ENCODE peak calls at places on chromosome 4, in seven cellular contexts. M is neural progenitor cell, V is hepatocyte, X is GM23248, C is HCT116, Q is GM23338, N is PC-3. B is an unnamed sample. For H3K4me1, the result is how much of the 10 kb centered on the place peaks cover.

GRCh38 chr4:26682436-26682835 is 98.6 kb downstream of the TBC1D19 start:
- DNase-seq in M (no peak), V (no peak), X (no peak), C (no peak), Q (peak), N (no peak), B (no peak)

GRCh38 chr4:169040559-169041261 is 30.7 kb upstream of the CBR4 start:
- DNase-seq in M (no peak), V (no peak), X (no peak), C (no peak), Q (no peak), N (peak), B (no peak)

GRCh38 chr4:83217721-83218522 is 66.7 kb downstream of the COQ2 start:
- DNase-seq in M (no peak), V (no peak), X (no peak), C (no peak), Q (no peak), N (no peak), B (peak)

GRCh38 chr4:48906283-48907173 is at the start of gene OCIAD2:
- DNase-seq in M (peak), V (peak), X (peak), C (peak), Q (peak), N (peak), B (peak)

GRCh38 chr4:138226351-138226750 is 15.8 kb downstream of the SLC7A11 start:
- DNase-seq in M (no peak), V (no peak), X (no peak), C (no peak), Q (no peak), N (no peak), B (no peak)

GRCh38 chr4:111537861-111538260 is 607.4 kb upstream of the FAM241A start:
- DNase-seq in M (no peak), V (no peak), X (peak), C (no peak), Q (no peak), N (no peak), B (no peak)

GRCh38 chr4:98558770-98559169 is 99.6 kb downstream of the TSPAN5 start:
- DNase-seq in M (no peak), V (no peak), X (no peak), C (no peak), Q (peak), N (no peak), B (no peak)

GRCh38 chr4:139736661-139737060 is 71.0 kb downstream of the MGST2 start:
- DNase-seq in M (peak), V (no peak), X (peak), C (no peak), Q (peak), N (no peak), B (no peak)

GRCh38 chr4:178165251-178165650 is 723.0 kb upstream of the AGA start:
- DNase-seq in M (no peak), V (no peak), X (no peak), C (no peak), Q (no peak), N (peak), B (no peak)

GRCh38 chr4:16794816-16795445 is 103.5 kb downstream of the LDB2 start:
- DNase-seq in M (peak), V (peak), X (peak), C (peak), Q (peak), N (peak), B (peak)

GRCh38 chr4:77761595-77761994 is 57.6 kb downstream of the CNOT6L start:
- DNase-seq in M (no peak), V (no peak), X (no peak), C (no peak), Q (no peak), N (no peak), B (no peak)

GRCh38 chr4:29311231-29311630 is 1408.9 kb upstream of the PCDH7 start:
- DNase-seq in M (no peak), V (no peak), X (no peak), C (no peak), Q (no peak), N (no peak), B (no peak)

GRCh38 chr4:692771-693554 is 4.0 kb upstream of the SLC49A3 start:
- DNase-seq in M (peak), V (no peak), X (no peak), C (no peak), Q (no peak), N (no peak), B (no peak)

GRCh38 chr4:36128689-36129088 is 115.6 kb downstream of the ARAP2 start:
- DNase-seq in M (no peak), V (no peak), X (peak), C (no peak), Q (peak), N (no peak), B (no peak)

GRCh38 chr4:42397256-42397634 is at the start of gene SHISA3:
- DNase-seq in M (peak), V (peak), X (peak), C (no peak), Q (peak), N (peak), B (peak)

DNA sequence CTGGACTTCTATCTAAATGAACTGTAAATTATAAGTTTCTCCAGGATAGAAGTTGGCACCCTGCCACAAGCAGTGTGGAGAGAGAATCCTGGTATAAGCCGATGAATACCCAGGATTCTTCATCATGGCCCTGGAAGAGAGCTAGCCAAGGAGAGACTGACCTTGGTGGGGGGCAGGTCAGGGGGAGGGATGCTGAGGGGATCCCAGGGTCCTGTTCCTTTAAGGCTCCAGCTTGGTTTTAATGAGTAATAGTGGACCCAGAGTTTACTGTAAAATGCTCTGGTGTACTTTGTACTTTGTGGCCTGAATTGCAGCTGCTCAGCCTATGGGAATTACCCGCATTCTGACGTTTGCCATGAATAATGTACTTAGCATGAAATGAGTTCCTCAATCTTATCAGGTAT is 16.9 kb downstream of the RASSF6 start:
- DNase-seq in M (no peak), V (peak), X (no peak), C (no peak), Q (no peak), N (peak), B (no peak)
- H3K4me1 ChIP-seq in M (under half), V (under half), X (under half), C (under half), Q (under half), N (under half), B (under half)

GRCh38 chr4:147865926-147866325 is 134.0 kb downstream of the ARHGAP10 start:
- DNase-seq in M (no peak), V (no peak), X (peak), C (no peak), Q (peak), N (no peak), B (no peak)
- TF ChIP-seq EZH2 in M (no peak), V (no peak), X (no peak), C (no peak), Q (no peak), N (no peak), B (no peak)

DNA sequence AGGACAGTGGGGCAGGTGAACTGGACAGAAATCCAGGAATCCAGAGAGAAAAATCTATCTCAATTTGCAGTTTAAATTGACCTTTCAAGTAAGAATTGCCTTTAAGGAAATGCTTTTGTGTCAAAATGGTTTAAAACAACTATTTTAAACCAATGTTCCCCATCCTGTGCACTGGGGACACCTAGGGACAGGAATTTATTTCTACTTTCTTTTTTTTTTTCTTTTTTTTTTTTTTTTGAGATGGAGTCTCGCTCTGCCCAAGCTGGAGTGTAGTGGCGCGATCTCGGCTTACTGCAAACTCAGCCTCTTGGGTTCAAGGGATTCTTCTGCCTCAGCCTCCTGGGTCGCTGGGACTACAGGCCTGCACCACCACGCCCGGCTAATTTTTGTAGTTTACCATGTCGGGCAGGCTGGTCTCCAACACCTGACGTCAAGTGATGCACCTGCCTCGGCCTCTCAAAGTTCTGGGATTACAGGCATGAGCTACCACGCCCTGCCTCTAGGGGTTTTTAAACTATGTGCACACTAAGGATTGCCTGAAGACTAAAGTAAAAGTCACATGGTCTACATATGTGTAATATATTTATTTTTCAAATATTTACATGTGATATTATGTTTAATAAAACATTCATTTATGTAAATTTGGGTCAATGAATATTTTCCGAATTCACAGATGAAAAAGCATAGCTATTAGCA is 1213.4 kb downstream of the STIM2 start:
- DNase-seq in M (peak), V (no peak), X (no peak), C (peak), Q (peak), N (peak), B (no peak)
- TF ChIP-seq EZH2phosphoT487 in M (no peak), V (no peak), X (no peak), C (no peak), Q (no peak), N (no peak), B (no peak)

DNA sequence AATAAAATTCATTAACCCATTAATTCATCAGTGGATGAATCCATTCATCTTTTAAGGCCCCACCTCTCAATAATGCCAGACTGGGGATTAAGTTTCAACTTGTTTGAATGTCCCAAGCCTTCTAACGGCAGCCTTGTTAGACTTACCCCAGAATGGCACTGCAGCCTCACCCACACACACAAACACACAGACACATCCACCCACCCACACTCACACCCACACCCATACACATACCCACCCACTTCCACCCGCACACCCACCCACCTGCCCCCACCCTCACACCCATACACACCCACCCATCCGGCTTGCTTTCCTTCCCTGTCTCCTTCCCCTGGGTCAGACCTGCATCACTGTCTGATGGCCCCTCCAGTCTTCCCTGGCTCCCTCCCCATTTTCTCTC is 102.6 kb downstream of the ARHGAP10 start:
- DNase-seq in M (no peak), V (no peak), X (no peak), C (no peak), Q (no peak), N (no peak), B (no peak)
- H3K4me1 ChIP-seq in M (under half), V (under half), X (under half), C (under half), Q (under half), N (under half), B (under half)

GRCh38 chr4:8270912-8271815 is 1.6 kb downstream of the HTRA3 start:
- DNase-seq in M (no peak), V (no peak), X (peak), C (no peak), Q (no peak), N (no peak), B (no peak)
- TF ChIP-seq EZH2 in M (no peak), V (no peak), X (peak), C (no peak), Q (no peak), N (no peak), B (no peak)